ENCODE peak calls at places on chromosomes 4 and X, in eight cellular contexts. U is lower lobe of right lung; Q is adrenal gland; R is heart right ventricle; G is CD8-positive, alpha-beta memory T cell; D is PC-3; S is adipocyte; P is naive thymus-derived CD4-positive, alpha-beta T cell. B is an unnamed sample.
A peak's percentile ranks its signal among the peaks of the same experiment; 100 is the strongest.

GRCh38 chrX:120457766-120458180 is 11.3 kb downstream of the LAMP2 start:
- DNase-seq in S (peak; percentile 78), Q (peak; percentile 11), D (peak; percentile 90), R (no peak), G (no peak), P (peak; percentile 23), U (no peak), B (peak; percentile 90)

GRCh38 chr4:118881512-118882146 is 7.0 kb upstream of the SYNPO2 start:
- DNase-seq in U (no peak), D (no peak), R (no peak), P (no peak), S (no peak), G (no peak), Q (no peak), B (no peak)

GRCh38 chr4:26325191-26325590 is 4.4 kb downstream of the RBPJ start:
- DNase-seq in D (peak; percentile 50), S (peak; percentile 52), P (peak; percentile 18), Q (no peak), U (no peak), G (no peak), R (no peak), B (peak; percentile 40)

GRCh38 chr4:163895369-163896005 is 401.0 kb downstream of the TMA16 start:
- DNase-seq in U (no peak), P (peak; percentile 25), D (no peak), S (no peak), R (no peak), Q (no peak), G (no peak), B (no peak)

GRCh38 chr4:113683143-113683542 is 78.4 kb downstream of the CAMK2D start:
- DNase-seq in Q (no peak), P (peak; percentile 85), D (no peak), U (no peak), S (no peak), R (no peak), G (peak; percentile 32), B (no peak)

GRCh38 chrX:9670136-9670905 is 95.3 kb downstream of the GPR143 start:
- DNase-seq in P (no peak), Q (no peak), S (peak; percentile 67), R (no peak), G (no peak), D (no peak), U (no peak), B (peak; percentile 73)

GRCh38 chr4:139822391-139822790 is 156.8 kb downstream of the MGST2 start:
- DNase-seq in P (no peak), G (no peak), Q (no peak), U (no peak), D (no peak), S (peak; percentile 12), R (no peak), B (no peak)

GRCh38 chr4:88522702-88523324 is 763 bp downstream of the PYURF start:
- DNase-seq in Q (peak; percentile 47), U (peak; percentile 71), P (peak; percentile 13), G (peak; percentile 10), S (peak; percentile 70), R (peak; percentile 24), D (peak; percentile 16), B (no peak)

GRCh38 chr4:54575919-54576318 is 81.8 kb upstream of the KIT start:
- DNase-seq in U (no peak), Q (no peak), P (no peak), R (no peak), D (no peak), S (no peak), G (no peak), B (no peak)

GRCh38 chrX:78574306-78574705 is 84.8 kb downstream of the RTL3 start:
- DNase-seq in P (no peak), D (no peak), G (no peak), Q (no peak), S (no peak), R (no peak), U (no peak), B (no peak)

GRCh38 chr4:52760256-52760655 is 9.0 kb upstream of the ERVMER34-1 start:
- DNase-seq in P (no peak), U (no peak), G (no peak), Q (no peak), R (no peak), D (no peak), S (no peak), B (no peak)

DNA sequence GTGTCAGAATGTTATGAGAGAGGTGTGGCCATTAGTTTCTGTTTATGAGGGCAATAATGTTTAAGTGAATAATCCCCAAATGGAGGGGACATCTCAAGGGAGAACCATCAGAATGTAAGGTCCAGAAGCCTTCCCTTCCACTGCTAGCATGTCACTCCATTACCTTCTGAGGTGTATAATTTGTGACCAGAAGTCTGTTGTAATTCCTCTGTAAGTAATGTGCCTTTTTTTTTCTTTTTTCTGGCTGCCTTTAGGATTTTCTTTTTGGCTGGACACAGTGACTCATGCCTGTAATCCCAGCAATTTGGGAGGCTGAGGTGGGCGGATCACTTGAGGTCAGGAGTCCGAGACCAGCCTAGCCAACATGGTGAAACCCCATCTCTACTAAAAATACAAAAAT is 10.8 kb upstream of the COPS4 start:
- DNase-seq in G (no peak), D (no peak), Q (no peak), S (no peak), P (no peak), U (no peak), R (no peak), B (no peak)
- H3K36me3 ChIP-seq in G (no peaks in the 10 kb centered on the region), D (no peaks in the 10 kb centered on the region), Q (no peaks in the 10 kb centered on the region), S (no peaks in the 10 kb centered on the region), P (no peaks in the 10 kb centered on the region), U (no peaks in the 10 kb centered on the region), R (no peaks in the 10 kb centered on the region), B (no peaks in the 10 kb centered on the region)

DNA sequence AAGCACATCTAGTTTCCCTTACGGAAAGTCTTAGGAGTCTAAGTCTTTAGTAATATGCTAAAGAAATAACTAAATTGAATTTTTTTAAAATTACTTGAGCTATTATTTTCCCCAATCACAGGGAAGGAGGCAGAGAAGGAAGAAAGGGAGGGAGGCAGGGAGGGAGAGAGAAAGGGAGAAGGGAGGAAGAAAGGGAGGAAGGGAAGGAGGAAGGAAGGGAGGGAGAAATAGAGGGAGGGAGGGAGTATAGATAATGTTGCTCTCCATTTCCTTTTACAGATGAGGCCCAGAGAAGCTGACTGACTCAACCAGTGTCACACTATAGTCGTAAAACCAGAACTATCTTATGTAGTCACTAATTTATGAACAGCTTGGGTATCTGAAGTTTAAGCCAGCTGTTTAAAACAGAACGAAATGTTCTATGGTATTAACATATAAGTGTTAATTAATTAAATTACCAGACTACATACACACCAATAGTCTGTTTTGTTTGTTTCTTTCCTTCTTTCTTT is 14.6 kb downstream of the SH3RF1 start:
- DNase-seq in U (no peak), R (no peak), G (no peak), Q (no peak), P (no peak), D (peak; percentile 56), S (no peak), B (no peak)
- H3K4me1 ChIP-seq in U (peaks cover 93% of the 10 kb centered on the region), R (peaks cover 69% of the 10 kb centered on the region), G (no peaks in the 10 kb centered on the region), Q (peaks cover 55% of the 10 kb centered on the region), P (no peaks in the 10 kb centered on the region), D (peaks cover 72% of the 10 kb centered on the region), S (peaks cover 79% of the 10 kb centered on the region), B (peaks cover 72% of the 10 kb centered on the region)

GRCh38 chr4:22719218-22719617 is 26.5 kb downstream of the GBA3 start:
- DNase-seq in G (no peak), D (no peak), P (no peak), R (no peak), S (no peak), U (no peak), Q (no peak), B (no peak)

GRCh38 chr4:22720091-22720490 is 27.4 kb downstream of the GBA3 start:
- DNase-seq in P (no peak), D (no peak), S (peak; percentile 39), R (no peak), G (no peak), Q (no peak), U (no peak), B (peak; percentile 69)

GRCh38 chr4:22721189-22721588 is 28.5 kb downstream of the GBA3 start:
- DNase-seq in R (no peak), D (no peak), Q (no peak), G (no peak), U (no peak), P (no peak), S (no peak), B (no peak)
- H3K36me3 ChIP-seq in R (no peaks in the 10 kb centered on the region), D (no peaks in the 10 kb centered on the region), Q (no peaks in the 10 kb centered on the region), G (no peaks in the 10 kb centered on the region), U (no peaks in the 10 kb centered on the region), P (no peaks in the 10 kb centered on the region), S (no peaks in the 10 kb centered on the region), B (no peaks in the 10 kb centered on the region)

GRCh38 chr4:56370377-56370776 is 16.9 kb downstream of the AASDH start:
- DNase-seq in G (no peak), S (no peak), U (no peak), D (no peak), P (no peak), R (no peak), Q (no peak), B (no peak)
- H3K4me1 ChIP-seq in G (no peaks in the 10 kb centered on the region), S (peaks cover 6% of the 10 kb centered on the region), U (no peaks in the 10 kb centered on the region), D (no peaks in the 10 kb centered on the region), P (no peaks in the 10 kb centered on the region), R (no peaks in the 10 kb centered on the region), Q (no peaks in the 10 kb centered on the region), B (no peaks in the 10 kb centered on the region)

GRCh38 chr4:859496-859895 is 33.6 kb upstream of the CPLX1 start:
- DNase-seq in R (no peak), P (peak; percentile 6), D (no peak), U (peak; percentile 23), G (no peak), S (no peak), Q (no peak), B (no peak)

GRCh38 chr4:857461-857860 is 31.5 kb upstream of the CPLX1 start:
- DNase-seq in S (no peak), P (no peak), Q (no peak), G (no peak), R (no peak), U (peak; percentile 23), D (no peak), B (no peak)

GRCh38 chr4:858831-859451 is 33.0 kb upstream of the CPLX1 start:
- DNase-seq in U (peak; percentile 46), Q (no peak), D (no peak), S (no peak), R (no peak), P (peak; percentile 6), G (no peak), B (no peak)

GRCh38 chr4:856468-856901 is 30.6 kb upstream of the CPLX1 start:
- DNase-seq in Q (no peak), G (no peak), R (no peak), S (no peak), U (peak; percentile 24), P (no peak), D (no peak), B (no peak)

GRCh38 chr4:858136-858535 is 32.2 kb upstream of the CPLX1 start:
- DNase-seq in U (peak; percentile 14), R (no peak), S (no peak), D (no peak), P (no peak), Q (no peak), G (no peak), B (no peak)
- H3K36me3 ChIP-seq in U (peaks cover 84% of the 10 kb centered on the region), R (peaks cover 94% of the 10 kb centered on the region), S (peaks cover 68% of the 10 kb centered on the region), D (no peaks in the 10 kb centered on the region), P (peaks cover 61% of the 10 kb centered on the region), Q (peaks cover 60% of the 10 kb centered on the region), G (peaks cover 23% of the 10 kb centered on the region), B (peaks cover 18% of the 10 kb centered on the region)

B was measured in astrocyte.